ENCODE peak calls at places on chromosomes 1 and 21, in five cellular contexts. F is iPS-NIHi11, Y is amygdala, Z is activated T-helper 1 cell treated with Interleukin-2 at 50 U/mL for 16 hours, T is iPS DF 6.9. C is an unnamed sample.

GRCh38 chr1:27940297-27940696 is 5.5 kb downstream of the SMPDL3B start:
- DNase-seq in F (peak; percentile 72), Y (no peak), Z (peak; percentile 54), T (no peak), C (peak; percentile 63)

GRCh38 chr21:44262338-44263048 is 796 bp upstream of the DNMT3L start:
- DNase-seq in Y (no peak), Z (no peak), T (no peak), F (no peak), C (no peak)

GRCh38 chr21:38358666-38359065 is 101.9 kb downstream of the KCNJ15 start:
- DNase-seq in F (no peak), Y (no peak), T (no peak), Z (no peak), C (no peak)

GRCh38 chr21:31397939-31398338 is 53.9 kb upstream of the TIAM1 start:
- DNase-seq in T (no peak), Z (no peak), Y (no peak), F (no peak), C (peak; percentile 27)

GRCh38 chr1:59100975-59101374 is 195.9 kb upstream of the FGGY start:
- DNase-seq in Z (no peak), T (no peak), F (no peak), Y (no peak), C (no peak)

GRCh38 chr1:31621498-31621820 is 4.0 kb downstream of the HCRTR1 start:
- DNase-seq in Z (no peak), Y (no peak), T (no peak), F (no peak), C (no peak)

GRCh38 chr1:220700591-220701179 is 10.5 kb downstream of the C1orf115 start:
- DNase-seq in Y (no peak), T (no peak), Z (no peak), F (peak; percentile 52), C (peak; percentile 53)

GRCh38 chr1:6923955-6924890 is 139.0 kb downstream of the CAMTA1 start:
- DNase-seq in F (no peak), Y (no peak), Z (no peak), T (no peak), C (no peak)

GRCh38 chr1:223628233-223628632 is 37.3 kb downstream of the CAPN8 start:
- DNase-seq in Z (no peak), Y (no peak), F (peak; percentile 81), T (peak; percentile 45), C (peak; percentile 75)

GRCh38 chr21:15301736-15302135 is 236.9 kb upstream of the NRIP1 start:
- DNase-seq in Z (no peak), F (no peak), Y (no peak), T (no peak), C (no peak)

GRCh38 chr1:165284471-165284870 is 72.0 kb downstream of the LMX1A start:
- DNase-seq in F (no peak), Y (no peak), Z (no peak), T (no peak), C (no peak)

C was measured in neural progenitor cell.